ENCODE peak calls at places on chromosomes 13 and 19, in eight cellular contexts. D is H54, B is IMR-90, O is body of pancreas, G is thyroid gland, W is Peyer's patch, E is ovary, Z is GM12878. L is an unnamed sample.

GRCh38 chr13:38730332-38730731 is 43.5 kb downstream of the FREM2 start:
- DNase-seq in D (no peak), W (no peak), O (no peak), B (no peak), G (no peak), Z (no peak), E (no peak), L (no peak)

GRCh38 chr13:60164490-60164889 is 762 bp upstream of the DIAPH3 start:
- DNase-seq in B (peak; percentile 2), G (peak; percentile 5), D (no peak), E (no peak), W (no peak), O (no peak), Z (no peak), L (no peak)

GRCh38 chr13:92196566-92197256 is 798.3 kb downstream of the GPC5 start:
- DNase-seq in D (no peak), W (no peak), G (no peak), O (no peak), E (no peak), B (peak; percentile 2), Z (no peak), L (no peak)

GRCh38 chr19:38315657-38316476 is at the start of gene YIF1B:
- DNase-seq in W (peak; percentile 98), B (peak; percentile 96), E (peak; percentile 94), O (peak; percentile 98), Z (peak; percentile 83), D (peak; percentile 99), G (peak; percentile 97), L (peak; percentile 97)

GRCh38 chr19:18205180-18205915 is 1.5 kb upstream of the RAB3A start:
- DNase-seq in D (peak; percentile 61), O (peak; percentile 76), G (peak; percentile 82), E (peak; percentile 92), W (peak; percentile 74), B (peak; percentile 89), Z (no peak), L (peak; percentile 97)

GRCh38 chr13:76380436-76381065 is 505.7 kb downstream of the KCTD12 start:
- DNase-seq in E (no peak), B (peak; percentile 0), Z (no peak), W (no peak), O (no peak), G (no peak), D (no peak), L (no peak)

GRCh38 chr19:38429055-38429810 is 3.2 kb upstream of the RASGRP4 start:
- DNase-seq in B (no peak), G (no peak), O (no peak), E (no peak), D (no peak), Z (no peak), W (no peak), L (no peak)

GRCh38 chr13:47932953-47933687 is 68.0 kb downstream of the SUCLA2 start:
- DNase-seq in Z (no peak), O (no peak), W (no peak), E (no peak), D (no peak), G (no peak), B (no peak), L (no peak)

GRCh38 chr13:84844473-84844872 is 954.7 kb downstream of the SLITRK6 start:
- DNase-seq in G (no peak), D (no peak), B (no peak), O (no peak), Z (no peak), W (no peak), E (no peak), L (no peak)

GRCh38 chr13:35703061-35703460 is 226.6 kb upstream of the MAB21L1 start:
- DNase-seq in W (no peak), B (peak; percentile 8), G (no peak), E (no peak), Z (no peak), O (no peak), D (no peak), L (no peak)

GRCh38 chr19:5654931-5655330 is 25.4 kb downstream of the MICOS13 start:
- DNase-seq in Z (no peak), E (no peak), B (no peak), W (no peak), O (no peak), D (no peak), G (no peak), L (no peak)
- TF ChIP-seq POLR2A in Z (no peak), E (no peak), B (no peak), W (no peak), O (no peak), D (no peak), G (no peak), L (no peak)

GRCh38 chr19:12736854-12737665 is at the start of gene GET3:
- DNase-seq in O (peak; percentile 97), E (peak; percentile 84), B (peak; percentile 100), W (peak; percentile 86), Z (peak; percentile 99), G (peak; percentile 97), D (peak; percentile 95), L (peak; percentile 97)
- TF ChIP-seq POLR2A in O (no peak), E (peak; percentile 53), B (peak; percentile 85), W (peak; percentile 38), Z (peak; percentile 93), G (peak; percentile 60), D (peak; percentile 66), L (no peak)

GRCh38 chr13:86185636-86186035 is 386.4 kb upstream of the SLITRK6 start:
- DNase-seq in B (no peak), E (no peak), D (no peak), W (no peak), O (no peak), Z (no peak), G (no peak), L (no peak)

GRCh38 chr13:86193281-86193680 is 394.1 kb upstream of the SLITRK6 start:
- DNase-seq in E (no peak), W (no peak), B (no peak), D (no peak), Z (no peak), G (no peak), O (no peak), L (no peak)

GRCh38 chr13:86185107-86185506 is 385.9 kb upstream of the SLITRK6 start:
- DNase-seq in W (no peak), O (no peak), Z (no peak), D (no peak), B (no peak), G (no peak), E (no peak), L (no peak)

GRCh38 chr13:86188170-86188569 is 389.0 kb upstream of the SLITRK6 start:
- DNase-seq in G (no peak), D (no peak), B (no peak), O (no peak), W (no peak), Z (no peak), E (no peak), L (no peak)
- TF ChIP-seq POLR2A in G (no peak), D (no peak), B (no peak), O (no peak), W (no peak), Z (no peak), E (no peak), L (no peak)

GRCh38 chr19:21699197-21699596 is 68.2 kb downstream of the ZNF100 start:
- DNase-seq in Z (no peak), E (no peak), W (no peak), B (no peak), O (no peak), G (no peak), D (no peak), L (no peak)
- TF ChIP-seq POLR2A in Z (no peak), E (no peak), W (no peak), B (no peak), O (no peak), G (no peak), D (no peak), L (no peak)

GRCh38 chr19:49441960-49442350 is 628 bp upstream of the SLC17A7 start:
- DNase-seq in D (no peak), B (no peak), W (no peak), Z (no peak), E (no peak), G (no peak), O (no peak), L (no peak)

GRCh38 chr19:49442354-49442753 is 1.0 kb upstream of the SLC17A7 start:
- DNase-seq in W (no peak), O (no peak), D (peak; percentile 88), E (no peak), B (no peak), Z (no peak), G (no peak), L (peak; percentile 66)

GRCh38 chr19:49443366-49444099 is 2.2 kb upstream of the SLC17A7 start:
- DNase-seq in D (peak; percentile 95), W (peak; percentile 96), Z (peak; percentile 80), G (peak; percentile 97), O (peak; percentile 97), E (peak; percentile 94), B (peak; percentile 92), L (peak; percentile 99)

GRCh38 chr19:49441210-49441959 is at the start of gene SLC17A7:
- DNase-seq in W (no peak), G (no peak), E (no peak), B (no peak), Z (no peak), D (no peak), O (peak; percentile 32), L (peak; percentile 59)

GRCh38 chr19:49442793-49443365 is 1.6 kb upstream of the SLC17A7 start:
- DNase-seq in O (peak; percentile 92), D (peak; percentile 98), W (peak; percentile 98), G (peak; percentile 90), Z (no peak), B (peak; percentile 73), E (peak; percentile 84), L (peak; percentile 99)
- TF ChIP-seq POLR2A in O (no peak), D (peak; percentile 13), W (peak; percentile 67), G (peak; percentile 35), Z (no peak), B (no peak), E (no peak), L (no peak)

GRCh38 chr13:33678906-33679657 is 138.9 kb upstream of the RFC3 start:
- DNase-seq in Z (peak; percentile 98), W (peak; percentile 59), D (peak; percentile 38), G (peak; percentile 42), B (peak; percentile 1), E (peak; percentile 60), O (peak; percentile 81), L (peak; percentile 87)
- TF ChIP-seq POLR2A in Z (peak; percentile 90), W (no peak), D (no peak), G (no peak), B (no peak), E (no peak), O (no peak), L (no peak)

DNA sequence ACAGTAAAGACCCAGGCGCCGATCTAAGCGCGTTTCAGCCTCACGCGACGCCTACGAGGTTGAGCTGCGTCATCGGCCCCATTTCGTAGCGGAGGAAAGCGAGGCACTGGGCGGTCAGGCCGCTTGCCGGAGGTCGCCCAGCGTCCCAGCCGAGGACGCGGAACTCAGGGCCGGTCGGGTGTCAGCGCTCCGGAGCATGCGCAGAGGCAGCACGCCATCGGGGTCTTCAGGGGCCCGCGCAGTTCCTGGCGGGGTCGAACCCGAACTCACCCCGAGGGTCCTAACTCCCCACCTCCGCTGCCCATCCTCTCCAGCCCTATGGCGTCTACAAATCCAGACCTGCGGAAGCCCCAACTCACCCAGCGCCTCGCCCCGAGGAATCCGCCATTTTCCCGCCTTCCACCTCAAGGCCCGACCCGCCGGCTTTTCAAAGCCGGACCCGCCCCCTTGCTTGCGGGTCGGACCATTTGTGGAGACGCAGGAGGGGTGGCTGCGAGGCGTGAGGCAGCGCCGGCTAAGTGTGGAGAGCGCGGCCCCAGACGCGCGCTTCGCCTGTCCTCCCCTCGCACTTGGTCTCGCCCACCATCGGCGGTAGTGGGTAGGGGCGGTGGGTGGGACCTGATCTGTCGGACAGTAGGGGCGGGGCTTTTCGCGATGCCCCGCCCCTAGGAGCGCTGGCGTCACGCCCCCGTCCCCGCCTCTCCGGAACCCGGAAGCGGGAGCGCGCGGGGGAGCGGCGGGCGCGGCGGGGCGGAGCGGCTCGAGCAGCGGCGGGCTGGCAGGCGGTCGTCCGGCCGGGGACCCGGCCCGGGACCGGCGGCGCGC is at the start of the genes HAUS8 and MYO9B:
- DNase-seq in D (peak; percentile 95), Z (peak; percentile 95), E (peak; percentile 100), O (peak; percentile 99), W (peak; percentile 100), B (peak; percentile 100), G (peak; percentile 99), L (peak; percentile 100)
- TF ChIP-seq POLR2A in D (peak; percentile 46), Z (peak; percentile 85), E (peak; percentile 12), O (peak; percentile 8), W (peak; percentile 61), B (peak; percentile 90), G (peak; percentile 85), L (peak; percentile 8)

L was measured in lower leg skin.